ENCODE peak calls at places on chromosomes 2 and 18, in four cellular contexts. N is A549, A is GM12878, O is K562. D is an unnamed sample.

GRCh38 chr2:159060518-159060917 is 92.1 kb downstream of the TANC1 start:
- DNase-seq in N (no peak), O (no peak), A (no peak), D (no peak)

GRCh38 chr2:60530660-60531276 is 22.7 kb downstream of the BCL11A start:
- DNase-seq in A (no peak), O (peak; percentile 47), N (no peak), D (peak; percentile 84)

GRCh38 chr2:202638710-202639109 is 3.9 kb downstream of the FAM117B start:
- DNase-seq in A (no peak), N (no peak), O (no peak), D (no peak)

GRCh38 chr2:23583467-23583866 is 198.5 kb downstream of the KLHL29 start:
- DNase-seq in N (no peak), O (no peak), A (no peak), D (no peak)

GRCh38 chr2:18063826-18064485 is 185.5 kb downstream of the KCNS3 start:
- DNase-seq in O (no peak), N (no peak), A (no peak), D (no peak)

GRCh38 chr18:51523671-51524070 is 326.2 kb upstream of the MEX3C start:
- DNase-seq in A (no peak), N (no peak), O (no peak), D (no peak)

GRCh38 chr2:106953779-106954178 is 67.8 kb upstream of the ST6GAL2 start:
- DNase-seq in N (no peak), O (no peak), A (no peak), D (no peak)

GRCh38 chr2:3575534-3576324 is 669 bp downstream of the RPS7 start:
- DNase-seq in A (no peak), O (peak; percentile 81), N (no peak), D (no peak)

GRCh38 chr2:64750001-64750816 is 96.5 kb upstream of the SERTAD2 start:
- DNase-seq in N (peak; percentile 53), O (peak; percentile 35), A (no peak), D (no peak)

GRCh38 chr2:240136671-240137292 is 677 bp upstream of the COPS9 start:
- DNase-seq in N (no peak), O (peak; percentile 17), A (no peak), D (no peak)

GRCh38 chr2:239832995-239833727 is 192.0 kb downstream of the NDUFA10 start:
- DNase-seq in A (no peak), O (no peak), N (no peak), D (no peak)

GRCh38 chr18:47422524-47422923 is 171.1 kb upstream of the SKOR2 start:
- DNase-seq in A (no peak), N (no peak), O (peak; percentile 62), D (no peak)

GRCh38 chr18:9838144-9838877 is 47.5 kb upstream of the TXNDC2 start:
- DNase-seq in A (no peak), O (no peak), N (no peak), D (no peak)

GRCh38 chr2:202657876-202658275 is 23.1 kb downstream of the FAM117B start:
- DNase-seq in O (no peak), A (no peak), N (no peak), D (no peak)

GRCh38 chr2:202514732-202515131 is 120.0 kb upstream of the FAM117B start:
- DNase-seq in A (no peak), N (no peak), O (no peak), D (no peak)

GRCh38 chr18:76850112-76850511 is 27.8 kb downstream of the ZNF236 start:
- DNase-seq in N (no peak), A (no peak), O (no peak), D (no peak)

GRCh38 chr18:76847926-76848325 is 25.6 kb downstream of the ZNF236 start:
- DNase-seq in N (no peak), O (no peak), A (no peak), D (peak; percentile 14)

GRCh38 chr18:76844144-76844543 is 21.8 kb downstream of the ZNF236 start:
- DNase-seq in A (no peak), N (no peak), O (no peak), D (no peak)

GRCh38 chr18:76846217-76846616 is 23.9 kb downstream of the ZNF236 start:
- DNase-seq in A (no peak), O (no peak), N (no peak), D (no peak)

GRCh38 chr18:76844742-76845477 is 22.6 kb downstream of the ZNF236 start:
- DNase-seq in O (no peak), N (peak; percentile 36), A (no peak), D (peak; percentile 48)
- TF ChIP-seq CHD4 in O (no peak), N (no peak), A (no peak), D (no peak)

GRCh38 chr2:191247381-191248057 is 2.3 kb downstream of the MYO1B start:
- DNase-seq in O (no peak), A (no peak), N (peak; percentile 81), D (peak; percentile 98)
- TF ChIP-seq CHD4 in O (no peak), A (no peak), N (no peak), D (no peak)

GRCh38 chr2:12721571-12722444 is 5.1 kb downstream of the TRIB2 start:
- DNase-seq in N (no peak), A (no peak), O (no peak), D (no peak)

GRCh38 chr2:12718662-12719399 is 2.1 kb downstream of the TRIB2 start:
- DNase-seq in A (no peak), N (no peak), O (peak; percentile 25), D (no peak)

GRCh38 chr2:12720752-12721151 is 4.0 kb downstream of the TRIB2 start:
- DNase-seq in A (no peak), N (no peak), O (no peak), D (no peak)

GRCh38 chr2:12719400-12720104 is 2.8 kb downstream of the TRIB2 start:
- DNase-seq in N (no peak), A (no peak), O (no peak), D (no peak)

DNA sequence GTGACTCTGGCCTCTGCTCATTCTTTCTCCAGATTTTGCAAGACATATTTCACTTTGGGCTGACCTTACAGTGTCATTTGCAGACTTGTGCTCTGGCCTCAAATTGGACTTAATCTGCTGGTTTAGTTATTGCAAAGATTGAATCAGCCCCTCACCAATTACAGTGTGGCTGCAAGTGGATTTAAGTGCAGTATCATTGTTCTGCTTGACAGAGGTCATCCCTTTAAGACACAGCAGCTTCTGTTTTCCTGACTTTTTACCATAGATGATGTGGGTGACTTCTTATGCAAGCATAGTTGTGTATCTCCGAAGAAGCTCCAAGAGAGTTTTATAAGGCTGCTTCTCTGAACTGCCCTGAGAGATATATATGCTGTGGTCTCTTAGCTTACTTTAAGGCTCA is 3.4 kb downstream of the TRIB2 start:
- DNase-seq in N (no peak), O (no peak), A (no peak), D (no peak)
- TF ChIP-seq CHD4 in N (no peak), O (no peak), A (no peak), D (no peak)

GRCh38 chr2:238269741-238270140 is 18.7 kb downstream of the PER2 start:
- DNase-seq in A (no peak), O (no peak), N (no peak), D (no peak)

GRCh38 chr2:238265605-238266004 is 22.8 kb downstream of the PER2 start:
- DNase-seq in O (no peak), A (no peak), N (no peak), D (no peak)

GRCh38 chr2:238270606-238271005 is 17.8 kb downstream of the PER2 start:
- DNase-seq in N (no peak), A (no peak), O (no peak), D (no peak)

GRCh38 chr2:238267341-238267710 is 21.1 kb downstream of the PER2 start:
- DNase-seq in A (no peak), O (no peak), N (no peak), D (no peak)

GRCh38 chr2:238267884-238268680 is 20.3 kb downstream of the PER2 start:
- DNase-seq in A (no peak), N (no peak), O (no peak), D (no peak)
- TF ChIP-seq CHD4 in A (no peak), N (no peak), O (no peak), D (no peak)

GRCh38 chr2:118846667-118847446 is 591 bp downstream of the EN1 start:
- DNase-seq in A (no peak), N (peak; percentile 43), O (peak; percentile 63), D (no peak)
- TF ChIP-seq CHD4 in A (no peak), N (no peak), O (no peak), D (no peak)

DNA sequence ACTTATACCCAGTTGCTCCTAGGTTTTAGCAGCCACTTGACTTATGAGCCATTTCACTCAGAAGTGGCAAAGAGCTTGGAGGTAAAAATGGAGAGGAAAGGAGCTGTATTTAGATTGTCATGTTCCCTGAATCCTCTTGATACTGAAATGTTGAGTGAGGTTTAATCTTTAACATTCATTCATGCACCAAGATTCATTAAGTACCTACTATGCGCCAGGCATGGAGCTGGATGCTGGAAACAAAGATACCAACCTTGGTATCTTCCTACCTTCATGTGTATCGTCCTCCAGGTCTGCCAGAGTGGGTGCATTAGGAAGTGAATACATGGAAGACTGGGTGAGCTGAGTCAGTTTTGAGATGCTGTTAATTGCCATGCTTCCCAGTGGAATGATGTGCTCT is 23.7 kb downstream of the TPGS2 start:
- DNase-seq in A (no peak), O (no peak), N (no peak), D (no peak)
- TF ChIP-seq CHD4 in A (no peak), O (no peak), N (no peak), D (no peak)

DNA sequence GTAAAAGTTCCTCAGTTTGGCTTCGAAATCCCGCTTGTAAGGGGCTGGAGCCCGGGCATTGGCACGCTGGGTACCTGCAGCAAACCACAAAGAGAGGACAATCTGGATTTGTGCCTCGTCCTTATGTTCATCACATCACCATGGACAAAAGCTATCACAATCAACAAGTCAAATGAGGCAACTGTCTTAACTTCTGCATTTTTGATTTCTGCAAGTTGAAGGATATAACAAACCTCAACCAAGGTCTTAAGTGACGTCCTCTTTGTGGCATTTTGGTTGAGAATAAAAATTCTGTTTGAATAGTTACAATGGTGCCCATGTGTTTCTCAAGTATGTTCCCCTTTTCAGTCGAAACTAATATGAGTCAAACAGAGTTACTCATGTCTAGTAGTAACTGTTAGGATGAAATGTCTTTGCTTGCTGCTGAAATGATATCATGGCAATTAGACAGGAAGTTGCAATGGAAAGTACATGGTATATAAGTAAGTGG is 70.8 kb upstream of the STK17B start:
- DNase-seq in O (no peak), N (no peak), A (peak; percentile 94), D (no peak)
- TF ChIP-seq CHD4 in O (no peak), N (no peak), A (no peak), D (no peak)

DNA sequence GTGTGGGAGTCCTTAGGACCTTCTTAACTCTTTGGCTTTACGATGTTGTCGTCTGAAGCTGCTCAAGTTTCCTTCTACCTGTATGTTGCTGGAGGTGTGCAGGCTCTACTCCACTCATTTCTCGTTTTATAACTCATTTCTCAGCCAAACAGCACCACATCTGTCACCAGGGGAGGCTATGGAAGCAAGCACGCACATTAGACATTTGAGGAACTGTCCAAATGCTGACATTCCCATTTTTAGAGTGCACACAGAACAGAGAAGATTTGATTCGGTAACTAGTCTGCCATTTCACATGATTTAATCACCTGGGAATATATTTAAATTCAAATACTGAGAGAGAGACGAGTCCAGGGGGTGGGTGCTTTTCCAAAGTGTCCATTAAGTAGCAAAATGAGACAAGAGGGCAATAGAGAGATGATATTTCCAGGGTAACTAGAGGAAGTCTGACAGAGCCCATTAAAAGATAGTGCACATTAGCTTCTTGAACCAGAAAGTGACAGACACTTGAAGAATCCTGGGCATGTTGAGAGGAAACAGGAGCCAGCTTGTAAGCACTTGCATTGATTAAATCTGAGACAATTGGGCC is 793.3 kb downstream of the TDRD15 start:
- DNase-seq in N (no peak), O (no peak), A (no peak), D (no peak)
- TF ChIP-seq CHD4 in N (no peak), O (no peak), A (no peak), D (no peak)